ENCODE peak calls at places on chromosome 13, in five cellular contexts. Y is keratinocyte, J is GM23248, L is GM23338, X is PC-3. S is an unnamed sample.

GRCh38 chr13:32887617-32888016 is 128.6 kb upstream of the KL start:
- DNase-seq in Y (no peak), J (no peak), L (no peak), X (no peak), S (no peak)

GRCh38 chr13:97307544-97307881 is 85.4 kb downstream of the MBNL2 start:
- DNase-seq in Y (no peak), J (peak; percentile 84), L (no peak), X (no peak), S (no peak)

GRCh38 chr13:71866173-71867091 is 572 bp downstream of the DACH1 start:
- DNase-seq in Y (no peak), J (peak; percentile 24), L (peak; percentile 33), X (no peak), S (peak; percentile 38)

GRCh38 chr13:93687261-93687660 is 460.7 kb downstream of the GPC6 start:
- DNase-seq in Y (no peak), J (peak; percentile 51), L (no peak), X (no peak), S (no peak)

GRCh38 chr13:23618341-23618740 is 48.1 kb downstream of the TNFRSF19 start:
- DNase-seq in Y (no peak), J (peak; percentile 79), L (peak; percentile 30), X (peak; percentile 58), S (no peak)

GRCh38 chr13:63206431-63206830 is 1790.8 kb upstream of the PCDH20 start:
- DNase-seq in Y (no peak), J (no peak), L (no peak), X (no peak), S (no peak)

GRCh38 chr13:47310376-47310775 is 413.5 kb upstream of the HTR2A start:
- DNase-seq in Y (no peak), J (no peak), L (no peak), X (no peak), S (no peak)

GRCh38 chr13:109871018-109871370 is 84.6 kb upstream of the IRS2 start:
- DNase-seq in Y (no peak), J (peak; percentile 28), L (no peak), X (peak; percentile 59), S (no peak)

GRCh38 chr13:63435668-63436275 is 2020.1 kb upstream of the PCDH20 start:
- DNase-seq in Y (no peak), J (peak; percentile 51), L (no peak), X (peak; percentile 73), S (no peak)

GRCh38 chr13:95111608-95112007 is 189.6 kb downstream of the ABCC4 start:
- DNase-seq in Y (no peak), J (no peak), L (no peak), X (no peak), S (no peak)

GRCh38 chr13:111267784-111268183 is 52.7 kb upstream of the TEX29 start:
- DNase-seq in Y (no peak), J (peak; percentile 55), L (no peak), X (no peak), S (no peak)

GRCh38 chr13:38166121-38166520 is 183.5 kb upstream of the UFM1 start:
- DNase-seq in Y (no peak), J (peak; percentile 17), L (no peak), X (no peak), S (no peak)

GRCh38 chr13:42041684-42042035 is 6.8 kb upstream of the DGKH start:
- DNase-seq in Y (no peak), J (peak; percentile 89), L (peak; percentile 83), X (peak; percentile 61), S (peak; percentile 71)

GRCh38 chr13:112053744-112054615 is 13.0 kb upstream of the SOX1 start:
- DNase-seq in Y (no peak), J (no peak), L (peak; percentile 50), X (no peak), S (no peak)

GRCh38 chr13:72760189-72760588 is 21.5 kb downstream of the DIS3 start:
- DNase-seq in Y (no peak), J (no peak), L (no peak), X (no peak), S (no peak)

GRCh38 chr13:101917475-101917810 is 465.0 kb downstream of the ITGBL1 start:
- DNase-seq in Y (no peak), J (no peak), L (peak; percentile 61), X (no peak), S (peak; percentile 42)

GRCh38 chr13:26213982-26214381 is 8.1 kb downstream of the RNF6 start:
- DNase-seq in Y (no peak), J (no peak), L (no peak), X (no peak), S (no peak)

GRCh38 chr13:98658131-98658530 is 81.2 kb upstream of the STK24 start:
- DNase-seq in Y (no peak), J (peak; percentile 81), L (no peak), X (no peak), S (no peak)
- H3K4me2 ChIP-seq in Y (peak overlapping the region; percentile 30), J (peak overlapping the region; percentile 75), L (no peak overlapping the region), X (no peak overlapping the region), S (no peak overlapping the region)

DNA sequence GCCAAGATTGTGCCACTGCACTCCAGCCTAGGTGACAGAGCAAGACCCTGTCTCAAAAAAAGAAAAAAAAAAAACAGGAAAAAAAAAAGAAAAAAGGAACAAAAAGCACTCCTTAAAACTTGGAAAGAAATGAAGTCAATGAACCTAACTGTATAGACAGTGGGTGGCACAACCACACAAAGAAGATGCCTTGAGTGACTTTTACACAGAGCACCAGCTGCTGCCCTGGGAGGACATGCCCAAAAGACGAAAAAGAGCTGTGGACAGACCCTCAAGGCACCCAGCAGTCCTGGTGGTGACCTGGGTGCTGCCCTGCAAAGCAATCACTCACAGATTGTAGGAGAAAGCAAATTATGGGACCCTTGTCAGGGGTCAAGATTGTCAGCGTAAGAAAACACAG is 5.9 kb upstream of the LAMP1 start:
- DNase-seq in Y (no peak), J (no peak), L (no peak), X (no peak), S (no peak)
- H3K4me2 ChIP-seq in Y (no peak overlapping the region), J (no peak overlapping the region), L (no peak overlapping the region), X (peak overlapping the region; percentile 84), S (no peak overlapping the region)

GRCh38 chr13:99431927-99432636 is 69.2 kb upstream of the TM9SF2 start:
- DNase-seq in Y (no peak), J (no peak), L (no peak), X (no peak), S (no peak)
- H3K4me2 ChIP-seq in Y (no peak overlapping the region), J (peak overlapping the region; percentile 94), L (peak overlapping the region; percentile 7), X (peak overlapping the region; percentile 79), S (peak overlapping the region; percentile 1)

GRCh38 chr13:52348081-52348480 is 57.9 kb downstream of the THSD1 start:
- DNase-seq in Y (no peak), J (peak; percentile 88), L (no peak), X (no peak), S (no peak)

GRCh38 chr13:52348983-52349780 is 56.8 kb downstream of the THSD1 start:
- DNase-seq in Y (peak; percentile 52), J (peak; percentile 92), L (no peak), X (peak; percentile 69), S (no peak)

GRCh38 chr13:52356327-52356726 is 49.6 kb downstream of the THSD1 start:
- DNase-seq in Y (peak; percentile 28), J (peak; percentile 80), L (no peak), X (peak; percentile 81), S (no peak)

DNA sequence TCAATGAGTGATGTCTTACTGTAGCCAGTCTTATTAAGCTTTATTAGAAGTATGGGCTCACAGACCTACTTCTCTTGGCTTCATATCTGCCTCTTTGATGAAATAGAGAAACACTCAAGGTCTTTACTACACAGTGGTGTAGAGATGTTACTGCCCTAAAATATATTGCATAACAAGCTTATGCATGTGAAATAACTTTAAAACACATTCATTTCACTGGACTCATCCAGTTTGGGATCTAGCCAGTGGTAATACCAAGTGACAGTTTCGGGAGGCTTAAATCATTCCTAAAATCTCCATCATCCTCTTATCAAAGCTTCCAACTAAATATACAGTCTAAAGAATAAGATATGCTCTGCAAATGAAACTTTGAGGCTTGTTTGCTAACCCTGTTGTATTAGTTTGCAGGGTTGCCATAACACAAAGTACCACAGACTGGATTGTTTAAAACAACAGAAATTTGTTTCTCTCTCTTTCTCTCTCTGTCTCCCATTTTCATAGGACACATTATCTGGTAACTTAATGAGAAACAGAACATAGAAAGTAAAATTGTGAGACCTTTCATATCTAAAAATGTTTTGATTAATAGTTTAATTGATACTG is 52.8 kb downstream of the THSD1 start:
- DNase-seq in Y (no peak), J (peak; percentile 88), L (no peak), X (no peak), S (no peak)
- H3K4me2 ChIP-seq in Y (peak overlapping the region; percentile 41), J (peak overlapping the region; percentile 69), L (no peak overlapping the region), X (no peak overlapping the region), S (no peak overlapping the region)

GRCh38 chr13:49314344-49314882 is 66.7 kb downstream of the CDADC1 start:
- DNase-seq in Y (no peak), J (peak; percentile 79), L (no peak), X (peak; percentile 32), S (no peak)
- H3K4me2 ChIP-seq in Y (peak overlapping the region; percentile 43), J (peak overlapping the region; percentile 78), L (no peak overlapping the region), X (peak overlapping the region; percentile 68), S (no peak overlapping the region)

DNA sequence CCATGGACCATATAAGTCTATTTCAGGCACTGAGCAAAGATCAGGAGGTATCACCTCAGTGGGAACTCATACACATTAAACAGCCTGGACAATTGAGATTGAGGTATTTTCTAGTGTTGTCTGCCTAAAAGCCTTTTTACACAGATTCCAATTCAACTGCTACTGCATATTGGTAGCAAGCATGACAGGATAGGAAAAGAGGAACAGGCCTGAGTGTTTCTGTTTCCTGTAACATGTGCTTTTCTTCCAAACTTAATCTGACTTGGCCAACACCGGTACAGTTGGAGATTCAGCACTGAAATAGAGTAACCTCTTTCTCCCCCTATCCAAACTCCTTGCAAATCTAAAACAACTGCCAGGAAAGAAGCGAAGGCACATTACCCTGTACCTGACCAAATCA is 66.0 kb downstream of the SERP2 start:
- DNase-seq in Y (no peak), J (no peak), L (no peak), X (no peak), S (no peak)
- H3K4me2 ChIP-seq in Y (no peak overlapping the region), J (no peak overlapping the region), L (no peak overlapping the region), X (no peak overlapping the region), S (no peak overlapping the region)

GRCh38 chr13:91139232-91139631 is 208.3 kb upstream of the MIR17HG start:
- DNase-seq in Y (no peak), J (no peak), L (no peak), X (no peak), S (no peak)
- H3K4me2 ChIP-seq in Y (no peak overlapping the region), J (no peak overlapping the region), L (peak overlapping the region; percentile 9), X (no peak overlapping the region), S (no peak overlapping the region)

DNA sequence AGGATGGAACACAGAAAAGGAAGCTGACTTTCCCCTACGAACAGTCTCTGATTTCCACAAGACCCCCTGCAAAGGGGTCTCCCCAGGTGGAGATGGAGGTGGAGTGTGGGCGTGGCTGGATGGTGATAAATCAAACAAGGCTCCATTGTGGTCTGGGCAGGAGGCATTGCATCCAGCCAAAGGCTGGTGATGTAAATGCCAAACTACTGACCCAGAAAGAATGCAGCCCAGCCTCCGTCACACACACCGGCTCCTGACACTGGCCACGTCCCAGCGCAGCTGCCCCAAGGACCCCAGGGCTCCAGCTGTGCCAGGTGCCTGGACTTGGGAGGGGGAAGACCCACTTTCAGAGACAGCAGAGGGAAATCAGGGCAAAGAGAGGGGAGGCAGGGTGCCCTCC is 6.3 kb downstream of the SLC7A1 start:
- DNase-seq in Y (no peak), J (peak; percentile 70), L (no peak), X (no peak), S (no peak)
- H3K4me2 ChIP-seq in Y (peak overlapping the region; percentile 39), J (peak overlapping the region; percentile 98), L (no peak overlapping the region), X (no peak overlapping the region), S (no peak overlapping the region)

S was measured in H9.